ENCODE peak calls at places on chromosomes 11 and 22, in five cellular contexts. One of them, this sample, is unnamed.

GRCh38 chr11:114317738-114318137 is 21.5 kb downstream of the NNMT start:
- DNase-seq in IMR-90: peak; percentile 67
- DNase-seq in K562: peak; percentile 69
- DNase-seq in SK-N-SH: peak; percentile 39
- DNase-seq in HepG2: no peak
- DNase-seq in this sample: no peak

GRCh38 chr11:125404811-125405481 is 91.1 kb downstream of the FEZ1 start:
- DNase-seq in IMR-90: peak; percentile 47
- DNase-seq in K562: peak; percentile 72
- DNase-seq in SK-N-SH: peak; percentile 91
- DNase-seq in HepG2: peak; percentile 11
- DNase-seq in this sample: no peak

GRCh38 chr11:15166204-15166603 is 51.5 kb downstream of the INSC start:
- DNase-seq in IMR-90: no peak
- DNase-seq in K562: no peak
- DNase-seq in SK-N-SH: no peak
- DNase-seq in HepG2: no peak
- DNase-seq in this sample: no peak

GRCh38 chr22:48702573-48703264 is 1125.0 kb downstream of the BRD1 start:
- DNase-seq in IMR-90: no peak
- DNase-seq in K562: no peak
- DNase-seq in SK-N-SH: no peak
- DNase-seq in HepG2: peak; percentile 98
- DNase-seq in this sample: no peak

GRCh38 chr11:77515483-77515882 is 41.6 kb upstream of the PAK1 start:
- DNase-seq in IMR-90: no peak
- DNase-seq in K562: no peak
- DNase-seq in SK-N-SH: no peak
- DNase-seq in HepG2: peak; percentile 65
- DNase-seq in this sample: no peak

GRCh38 chr11:125069008-125069407 is 5.9 kb downstream of the SLC37A2 start:
- DNase-seq in IMR-90: peak; percentile 22
- DNase-seq in K562: peak; percentile 71
- DNase-seq in SK-N-SH: no peak
- DNase-seq in HepG2: no peak
- DNase-seq in this sample: no peak

GRCh38 chr11:66686801-66687750 is 9.4 kb upstream of the RBM4B start:
- DNase-seq in IMR-90: no peak
- DNase-seq in K562: no peak
- DNase-seq in SK-N-SH: peak; percentile 19
- DNase-seq in HepG2: no peak
- DNase-seq in this sample: no peak

GRCh38 chr11:127996825-127997224 is 590.5 kb downstream of the ETS1 start:
- DNase-seq in IMR-90: peak; percentile 60
- DNase-seq in K562: no peak
- DNase-seq in SK-N-SH: no peak
- DNase-seq in HepG2: no peak
- DNase-seq in this sample: no peak

GRCh38 chr11:46291441-46292143 is 14.1 kb downstream of the CREB3L1 start:
- DNase-seq in IMR-90: peak; percentile 86
- DNase-seq in K562: no peak
- DNase-seq in SK-N-SH: no peak
- DNase-seq in HepG2: no peak
- DNase-seq in this sample: no peak

GRCh38 chr11:64500176-64501013 is 90.6 kb upstream of the SLC22A12 start:
- DNase-seq in IMR-90: no peak
- DNase-seq in K562: peak; percentile 86
- DNase-seq in SK-N-SH: no peak
- DNase-seq in HepG2: no peak
- DNase-seq in this sample: no peak

GRCh38 chr22:46078241-46079092 is 71.9 kb upstream of the PPARA start:
- DNase-seq in IMR-90: no peak
- DNase-seq in K562: no peak
- DNase-seq in SK-N-SH: peak; percentile 68
- DNase-seq in HepG2: no peak
- DNase-seq in this sample: no peak

GRCh38 chr11:35747638-35748037 is 85.1 kb downstream of the TRIM44 start:
- DNase-seq in IMR-90: no peak
- DNase-seq in K562: no peak
- DNase-seq in SK-N-SH: no peak
- DNase-seq in HepG2: no peak
- DNase-seq in this sample: no peak

GRCh38 chr11:3056296-3057068 is 741 bp downstream of the CARS1 start:
- DNase-seq in IMR-90: no peak
- DNase-seq in K562: no peak
- DNase-seq in SK-N-SH: peak; percentile 46
- DNase-seq in HepG2: no peak
- DNase-seq in this sample: no peak

DNA sequence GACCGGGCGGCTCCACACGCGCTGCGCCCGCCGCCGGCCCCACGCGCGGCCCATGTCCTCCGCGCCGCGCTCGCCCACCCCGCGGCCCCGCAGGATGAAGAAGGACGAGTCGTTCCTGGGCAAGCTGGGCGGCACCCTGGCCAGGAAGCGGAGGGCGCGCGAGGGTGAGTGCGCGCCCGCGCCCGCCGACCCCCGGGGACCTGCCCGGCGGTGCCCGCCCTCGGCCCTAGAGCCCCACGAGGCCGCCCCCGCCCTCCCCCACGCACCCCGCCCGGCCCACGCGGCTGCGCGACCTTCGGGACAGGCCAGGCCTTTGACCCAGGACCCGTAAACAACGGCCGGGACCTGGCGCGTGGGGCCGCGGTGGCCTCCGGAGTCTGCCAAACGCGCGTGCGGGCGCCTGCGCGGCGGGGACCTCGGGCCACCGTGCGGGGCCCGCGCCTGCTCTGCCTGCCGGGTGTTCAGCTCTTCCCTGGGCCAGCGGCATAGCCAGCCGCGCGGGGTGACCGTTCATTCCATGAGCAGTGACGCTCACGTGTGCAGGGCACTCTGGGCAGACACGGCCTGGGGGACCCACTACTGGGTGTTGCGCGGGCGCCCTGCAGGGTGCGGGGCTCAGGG is at the start of gene PARVB:
- DNase-seq in IMR-90: no peak
- DNase-seq in K562: peak; percentile 33
- DNase-seq in SK-N-SH: peak; percentile 84
- DNase-seq in HepG2: no peak
- DNase-seq in this sample: no peak
- TF ChIP-seq MXI1 in IMR-90: peak; percentile 36
- TF ChIP-seq MXI1 in K562: no peak
- TF ChIP-seq MXI1 in SK-N-SH: peak; percentile 48
- TF ChIP-seq MXI1 in HepG2: no peak
- TF ChIP-seq MXI1 in this sample: peak; percentile 43

GRCh38 chr22:27681037-27681436 is 120.5 kb downstream of the MN1 start:
- DNase-seq in IMR-90: no peak
- DNase-seq in K562: no peak
- DNase-seq in SK-N-SH: no peak
- DNase-seq in HepG2: no peak
- DNase-seq in this sample: no peak
- TF ChIP-seq MXI1 in IMR-90: no peak
- TF ChIP-seq MXI1 in K562: no peak
- TF ChIP-seq MXI1 in SK-N-SH: no peak
- TF ChIP-seq MXI1 in HepG2: no peak
- TF ChIP-seq MXI1 in this sample: no peak

GRCh38 chr22:19525116-19525660 is 978 bp upstream of the CLDN5 start:
- DNase-seq in IMR-90: no peak
- DNase-seq in K562: no peak
- DNase-seq in SK-N-SH: no peak
- DNase-seq in HepG2: no peak
- DNase-seq in this sample: no peak

GRCh38 chr22:19527321-19527721 is 3.1 kb upstream of the CLDN5 start:
- DNase-seq in IMR-90: no peak
- DNase-seq in K562: no peak
- DNase-seq in SK-N-SH: no peak
- DNase-seq in HepG2: no peak
- DNase-seq in this sample: no peak

GRCh38 chr22:19526702-19527111 is 2.5 kb upstream of the CLDN5 start:
- DNase-seq in IMR-90: no peak
- DNase-seq in K562: no peak
- DNase-seq in SK-N-SH: no peak
- DNase-seq in HepG2: no peak
- DNase-seq in this sample: no peak

GRCh38 chr22:19525666-19526065 is 1.5 kb upstream of the CLDN5 start:
- DNase-seq in IMR-90: no peak
- DNase-seq in K562: no peak
- DNase-seq in SK-N-SH: no peak
- DNase-seq in HepG2: no peak
- DNase-seq in this sample: no peak

GRCh38 chr22:19526076-19526701 is 2.0 kb upstream of the CLDN5 start:
- DNase-seq in IMR-90: no peak
- DNase-seq in K562: no peak
- DNase-seq in SK-N-SH: no peak
- DNase-seq in HepG2: no peak
- DNase-seq in this sample: no peak
- TF ChIP-seq MXI1 in IMR-90: no peak
- TF ChIP-seq MXI1 in K562: no peak
- TF ChIP-seq MXI1 in SK-N-SH: no peak
- TF ChIP-seq MXI1 in HepG2: no peak
- TF ChIP-seq MXI1 in this sample: no peak

GRCh38 chr22:31055322-31056159 is 25.6 kb upstream of the SMTN start:
- DNase-seq in IMR-90: peak; percentile 99
- DNase-seq in K562: no peak
- DNase-seq in SK-N-SH: peak; percentile 69
- DNase-seq in HepG2: peak; percentile 98
- DNase-seq in this sample: no peak
- TF ChIP-seq MXI1 in IMR-90: peak; percentile 71
- TF ChIP-seq MXI1 in K562: no peak
- TF ChIP-seq MXI1 in SK-N-SH: no peak
- TF ChIP-seq MXI1 in HepG2: peak; percentile 26
- TF ChIP-seq MXI1 in this sample: no peak

GRCh38 chr11:121563900-121564822 is 111.4 kb upstream of the SORL1-AS1 start:
- DNase-seq in IMR-90: peak; percentile 33
- DNase-seq in K562: no peak
- DNase-seq in SK-N-SH: no peak
- DNase-seq in HepG2: peak; percentile 50
- DNase-seq in this sample: no peak
- TF ChIP-seq MXI1 in IMR-90: no peak
- TF ChIP-seq MXI1 in K562: no peak
- TF ChIP-seq MXI1 in SK-N-SH: no peak
- TF ChIP-seq MXI1 in HepG2: no peak
- TF ChIP-seq MXI1 in this sample: no peak

GRCh38 chr11:121844016-121844415 is 272.0 kb downstream of the BLID start:
- DNase-seq in IMR-90: no peak
- DNase-seq in K562: no peak
- DNase-seq in SK-N-SH: no peak
- DNase-seq in HepG2: no peak
- DNase-seq in this sample: no peak
- TF ChIP-seq MXI1 in IMR-90: no peak
- TF ChIP-seq MXI1 in K562: no peak
- TF ChIP-seq MXI1 in SK-N-SH: no peak
- TF ChIP-seq MXI1 in HepG2: no peak
- TF ChIP-seq MXI1 in this sample: no peak

GRCh38 chr22:19530751-19531150 is 6.5 kb upstream of the CLDN5 start:
- DNase-seq in IMR-90: no peak
- DNase-seq in K562: no peak
- DNase-seq in SK-N-SH: no peak
- DNase-seq in HepG2: no peak
- DNase-seq in this sample: no peak
- TF ChIP-seq MXI1 in IMR-90: no peak
- TF ChIP-seq MXI1 in K562: no peak
- TF ChIP-seq MXI1 in SK-N-SH: no peak
- TF ChIP-seq MXI1 in HepG2: no peak
- TF ChIP-seq MXI1 in this sample: no peak

DNA sequence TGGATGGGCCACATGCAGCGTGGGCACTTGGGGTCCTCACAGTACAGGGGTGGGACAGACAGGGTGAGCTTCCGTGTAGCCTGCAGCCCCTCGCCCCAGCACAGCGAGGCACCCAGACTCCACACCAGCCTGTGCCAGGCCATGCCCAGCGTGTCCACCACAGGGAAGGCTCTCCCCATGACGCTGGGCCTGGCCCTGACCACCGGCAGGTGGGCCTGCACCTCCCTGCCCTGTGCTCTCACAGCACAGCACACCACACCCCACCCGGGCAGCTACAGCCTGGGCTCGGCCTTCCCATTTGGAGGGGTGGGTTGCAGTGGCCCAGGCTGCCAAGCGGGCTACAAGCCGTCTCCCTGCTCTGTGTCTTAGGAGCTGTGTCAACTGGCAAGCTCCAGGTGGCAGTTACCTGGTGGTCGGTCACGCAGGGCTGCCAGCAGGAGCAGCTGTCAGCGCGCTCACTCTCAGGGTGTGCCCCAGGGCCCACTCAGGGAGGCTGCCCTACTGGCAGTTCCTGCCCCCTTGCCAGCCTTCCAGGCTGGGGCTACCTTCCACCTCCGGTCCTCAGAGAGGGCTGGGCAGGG is 4.6 kb downstream of the MOB2 start:
- DNase-seq in IMR-90: no peak
- DNase-seq in K562: no peak
- DNase-seq in SK-N-SH: no peak
- DNase-seq in HepG2: no peak
- DNase-seq in this sample: no peak
- TF ChIP-seq MXI1 in IMR-90: no peak
- TF ChIP-seq MXI1 in K562: no peak
- TF ChIP-seq MXI1 in SK-N-SH: no peak
- TF ChIP-seq MXI1 in HepG2: no peak
- TF ChIP-seq MXI1 in this sample: no peak

GRCh38 chr11:62543680-62544444 is 2.7 kb downstream of the AHNAK start:
- DNase-seq in IMR-90: no peak
- DNase-seq in K562: no peak
- DNase-seq in SK-N-SH: no peak
- DNase-seq in HepG2: no peak
- DNase-seq in this sample: no peak
- TF ChIP-seq MXI1 in IMR-90: no peak
- TF ChIP-seq MXI1 in K562: no peak
- TF ChIP-seq MXI1 in SK-N-SH: no peak
- TF ChIP-seq MXI1 in HepG2: no peak
- TF ChIP-seq MXI1 in this sample: no peak

DNA sequence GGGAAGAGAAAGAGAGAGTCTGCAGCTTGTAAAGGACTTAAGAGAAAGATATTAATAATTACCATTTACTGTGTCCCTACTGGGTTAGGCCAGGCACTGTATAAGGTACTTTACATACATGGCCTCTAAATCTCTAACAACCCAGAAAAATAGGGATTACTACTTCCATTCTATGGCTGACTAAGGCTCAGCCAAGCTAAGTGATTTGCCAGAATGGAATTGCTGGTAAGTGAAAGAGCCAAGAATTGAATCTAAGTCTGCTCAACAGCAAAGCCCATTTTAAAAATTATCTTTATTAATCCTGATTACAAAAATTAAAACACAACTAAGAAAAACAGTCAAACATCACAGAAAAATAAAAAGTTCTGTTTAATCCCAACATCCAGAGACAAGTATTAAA is 21.4 kb downstream of the XRRA1 start:
- DNase-seq in IMR-90: peak; percentile 63
- DNase-seq in K562: no peak
- DNase-seq in SK-N-SH: no peak
- DNase-seq in HepG2: no peak
- DNase-seq in this sample: no peak
- TF ChIP-seq MXI1 in IMR-90: no peak
- TF ChIP-seq MXI1 in K562: no peak
- TF ChIP-seq MXI1 in SK-N-SH: no peak
- TF ChIP-seq MXI1 in HepG2: no peak
- TF ChIP-seq MXI1 in this sample: no peak